ENCODE peak calls at places on chromosome 19, in six cellular contexts. H is ovary, V is left lung, E is stomach, A is pancreas, P is GM23338. N is an unnamed sample. For H3K4me1, the result is how much of the 10 kb centered on the place peaks cover.

GRCh38 chr19:55600336-55601028 is 394 bp downstream of the ZNF524 start:
- DNase-seq in E (no peak), P (peak), V (no peak), H (peak), A (no peak), N (peak)

GRCh38 chr19:48900477-48901452 is 653 bp downstream of the NUCB1 start:
- DNase-seq in A (no peak), V (no peak), E (no peak), H (no peak), P (peak), N (no peak)

GRCh38 chr19:18396471-18397241 is 766 bp downstream of the LRRC25 start:
- DNase-seq in P (no peak), A (no peak), V (no peak), E (no peak), H (no peak), N (no peak)

GRCh38 chr19:18119243-18120105 is 21.9 kb downstream of the MAST3 start:
- DNase-seq in V (no peak), H (no peak), P (peak), A (no peak), E (no peak), N (no peak)

GRCh38 chr19:58330458-58330857 is 3.7 kb downstream of the ZSCAN22 start:
- DNase-seq in H (no peak), E (peak), P (peak), V (no peak), A (no peak), N (no peak)

GRCh38 chr19:12788682-12789097 is 2.6 kb upstream of the JUNB start:
- DNase-seq in V (peak), A (peak), H (peak), P (peak), E (peak), N (peak)

GRCh38 chr19:36113895-36114762 is 546 bp downstream of the POLR2I start:
- DNase-seq in V (peak), P (peak), H (peak), E (peak), A (no peak), N (peak)

GRCh38 chr19:1112254-1113208 is 8.7 kb downstream of the GPX4 start:
- DNase-seq in V (peak), E (peak), A (no peak), P (peak), H (peak), N (no peak)

GRCh38 chr19:8238251-8238650 is 29.1 kb downstream of the CERS4 start:
- DNase-seq in P (no peak), E (no peak), V (no peak), H (no peak), A (peak), N (no peak)

GRCh38 chr19:52369463-52370340 is at the start of gene ZNF880:
- DNase-seq in P (peak), V (peak), H (peak), E (peak), A (peak), N (peak)

GRCh38 chr19:29326351-29326750 is 113.4 kb upstream of the UQCRFS1 start:
- DNase-seq in H (no peak), V (no peak), E (no peak), A (no peak), P (no peak), N (no peak)

GRCh38 chr19:2345794-2346663 is 14.0 kb upstream of the TMPRSS9 start:
- DNase-seq in P (no peak), V (no peak), A (peak), E (peak), H (peak), N (no peak)

GRCh38 chr19:16078759-16079707 is 2.7 kb downstream of the TPM4 start:
- DNase-seq in E (peak), P (peak), H (peak), V (peak), A (peak), N (peak)

GRCh38 chr19:13134626-13135025 is 15.5 kb downstream of the STX10 start:
- DNase-seq in H (no peak), P (no peak), A (no peak), V (peak), E (no peak), N (no peak)

GRCh38 chr19:17734146-17734545 is 14.9 kb downstream of the MAP1S start:
- DNase-seq in P (no peak), V (no peak), A (no peak), H (no peak), E (no peak), N (no peak)

GRCh38 chr19:53015159-53015558 is 1.4 kb downstream of the ERVV-1 start:
- DNase-seq in E (no peak), A (no peak), H (no peak), V (no peak), P (no peak), N (no peak)

GRCh38 chr19:41551711-41552110 is 24.3 kb upstream of the CEACAM21 start:
- DNase-seq in H (no peak), V (no peak), P (no peak), E (no peak), A (no peak), N (no peak)
- H3K27ac ChIP-seq in H (no peak), V (peak), P (no peak), E (peak), A (no peak), N (peak)

GRCh38 chr19:20471441-20471840 is 94.1 kb downstream of the ZNF737 start:
- DNase-seq in H (no peak), E (no peak), P (no peak), V (no peak), A (no peak), N (no peak)
- H3K4me1 ChIP-seq in H (under half), E (under half), P (under half), V (under half), A (under half), N (under half)

DNA sequence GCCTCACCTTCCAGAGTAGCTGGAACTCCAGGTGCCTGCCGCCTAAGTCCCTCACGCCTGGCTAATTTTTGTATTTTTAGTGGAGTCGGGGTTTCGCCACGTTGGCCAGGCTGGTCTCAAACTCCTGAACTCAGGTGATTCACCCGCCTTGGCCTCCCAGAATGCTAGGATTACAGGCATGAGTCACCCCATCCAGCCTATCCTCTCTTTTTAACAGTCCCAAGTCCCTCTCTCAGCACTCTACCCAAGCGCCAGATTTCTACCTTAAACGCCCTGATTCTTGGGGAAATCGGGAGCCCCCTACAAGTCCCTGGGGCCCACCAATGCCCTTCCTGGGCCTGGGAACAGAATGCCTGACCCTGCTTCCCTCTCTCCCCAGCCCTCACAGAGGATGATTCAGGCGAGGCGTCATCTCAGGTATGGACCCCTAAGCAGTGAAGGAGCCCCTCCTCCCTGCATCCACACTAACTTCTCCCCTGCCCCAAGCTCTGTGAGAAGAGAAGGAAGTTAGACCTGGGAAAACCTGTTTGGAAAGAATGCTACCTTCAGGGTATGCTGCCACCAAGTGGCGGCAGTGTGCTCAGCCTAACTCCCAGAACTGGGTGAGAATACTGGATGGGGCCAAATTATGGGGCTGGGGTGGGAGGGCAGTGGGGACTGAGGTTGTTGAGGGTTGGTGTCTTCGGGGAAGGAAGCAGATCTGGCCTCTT is 20.8 kb upstream of the EBI3 start:
- DNase-seq in V (no peak), P (peak), A (no peak), E (no peak), H (no peak), N (no peak)
- TF ChIP-seq CTCF in V (no peak), P (peak), A (no peak), E (no peak), H (no peak), N (peak)

DNA sequence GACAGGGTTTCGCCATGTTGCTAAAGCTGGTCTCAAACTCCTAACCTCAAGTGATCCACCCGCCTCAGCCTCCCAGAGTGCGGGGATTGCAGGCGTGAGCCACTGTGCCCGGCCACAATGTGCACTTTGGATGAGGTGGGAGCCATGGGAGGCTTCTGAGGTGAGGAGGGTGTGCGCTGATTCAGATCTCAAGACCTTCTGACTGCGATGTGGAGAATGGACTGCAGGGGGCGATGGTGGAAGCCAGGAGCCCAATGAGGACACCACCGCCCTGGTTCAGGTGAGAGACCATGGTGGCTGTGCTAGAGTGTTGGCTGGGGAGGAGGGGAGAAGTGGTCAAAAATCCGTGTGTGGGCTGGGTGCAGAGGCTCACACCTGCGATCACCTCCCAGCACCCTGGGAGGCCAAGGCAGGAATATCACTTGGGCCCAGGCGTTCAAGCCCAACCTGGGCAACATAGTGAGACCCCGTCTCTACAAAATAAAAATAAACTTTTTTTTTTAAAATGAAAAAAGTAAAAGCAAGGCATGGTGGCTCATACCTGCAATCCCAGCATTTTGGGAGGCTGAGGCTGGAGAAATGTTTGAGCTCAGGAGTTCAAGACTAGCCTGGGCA is 5.6 kb downstream of the INAFM1 start:
- DNase-seq in P (peak), A (no peak), H (peak), V (no peak), E (peak), N (no peak)
- H3K27ac ChIP-seq in P (no peak), A (no peak), H (no peak), V (no peak), E (peak), N (no peak)

DNA sequence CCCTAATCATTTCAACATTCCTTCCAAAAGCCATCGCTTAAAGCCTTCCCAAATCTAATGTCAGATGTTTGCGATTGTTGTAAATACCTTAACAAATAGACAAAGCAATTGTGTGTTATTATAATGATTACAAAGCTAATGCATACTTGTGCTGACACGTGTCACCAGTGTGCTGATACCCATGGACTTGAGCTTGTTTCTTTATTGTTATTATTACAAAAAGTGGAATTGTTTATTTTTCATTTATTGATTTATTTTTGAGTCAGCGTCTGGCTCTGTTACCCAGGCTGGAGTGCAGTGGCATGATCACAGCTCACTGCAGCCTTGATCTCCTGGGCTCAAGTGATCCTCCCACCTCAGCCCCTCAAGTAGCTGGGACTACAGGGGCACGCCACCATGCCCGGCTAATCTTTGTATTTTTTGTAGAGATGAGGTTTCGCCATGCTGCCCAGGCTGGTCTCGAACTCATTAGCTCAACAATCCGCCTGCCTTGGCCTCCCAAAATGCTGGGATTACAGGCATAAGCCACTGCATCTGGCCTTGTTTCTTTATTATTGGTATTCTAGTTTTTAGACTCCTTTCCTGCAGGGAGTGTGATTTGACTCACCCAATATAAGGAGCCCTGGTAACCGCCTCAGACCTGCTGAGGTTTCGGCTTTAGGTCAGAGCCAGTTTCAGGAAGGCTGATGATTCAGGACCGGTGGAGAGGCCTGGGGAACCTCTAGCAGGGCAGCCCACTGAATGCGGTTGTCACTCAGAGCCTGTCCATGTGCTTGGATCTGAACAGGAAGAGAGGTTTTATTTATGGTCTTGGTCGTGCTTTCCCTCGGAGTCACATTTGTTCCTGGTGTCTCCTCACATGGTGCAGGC is 2.1 kb upstream of the FBXO17 start:
- DNase-seq in P (no peak), V (no peak), A (no peak), H (no peak), E (no peak), N (no peak)
- H3K4me1 ChIP-seq in P (under half), V (under half), A (under half), H (under half), E (under half), N (under half)

N was measured in heart left ventricle.